ENCODE peak calls at places on chromosomes 16 and 17, in five cellular contexts. E is AG04449, L is WTC11, Q is kidney epithelial cell, C is cardiac muscle cell. P is an unnamed sample.

GRCh38 chr17:58335061-58335731 is 6.6 kb upstream of the TSPOAP1 start:
- DNase-seq in Q (no peak), E (no peak), L (peak), C (no peak), P (peak)

GRCh38 chr17:77491921-77492445 is 351.2 kb downstream of the SEC14L1 start:
- DNase-seq in E (no peak), Q (no peak), L (no peak), C (no peak), P (peak)

GRCh38 chr17:51733166-51733565 is 425.3 kb downstream of the CA10 start:
- DNase-seq in L (no peak), E (no peak), C (no peak), Q (no peak), P (no peak)

GRCh38 chr17:50691550-50692447 is 15.9 kb downstream of the ANKRD40 start:
- DNase-seq in L (no peak), Q (no peak), E (no peak), C (no peak), P (no peak)

GRCh38 chr17:5135726-5136579 is 20.1 kb downstream of the USP6 start:
- DNase-seq in L (no peak), Q (no peak), C (no peak), E (no peak), P (no peak)

GRCh38 chr17:82668024-82668630 is 19.9 kb upstream of the WDR45B start:
- DNase-seq in C (no peak), Q (no peak), E (no peak), L (no peak), P (no peak)

GRCh38 chr17:57899391-57899790 is 49.5 kb upstream of the MRPS23 start:
- DNase-seq in L (no peak), Q (no peak), C (no peak), E (no peak), P (no peak)

GRCh38 chr16:21704733-21705132 is 41.0 kb downstream of the OTOA start:
- DNase-seq in E (no peak), C (no peak), Q (no peak), L (no peak), P (no peak)

GRCh38 chr17:19534562-19535149 is 1.0 kb downstream of the SLC47A1 start:
- DNase-seq in C (no peak), E (no peak), L (no peak), Q (peak), P (no peak)

GRCh38 chr17:40854175-40854814 is 12.7 kb downstream of the KRT12 start:
- DNase-seq in E (peak), L (no peak), C (no peak), Q (peak), P (no peak)

GRCh38 chr17:71482625-71483024 is 638.2 kb upstream of the SOX9 start:
- DNase-seq in L (no peak), C (no peak), E (no peak), Q (no peak), P (no peak)

GRCh38 chr17:9905902-9906301 is 831 bp upstream of the RCVRN start:
- DNase-seq in Q (no peak), C (peak), L (peak), E (no peak), P (peak)

GRCh38 chr16:70258946-70259345 is 7.2 kb upstream of the EXOSC6 start:
- DNase-seq in Q (no peak), C (no peak), E (no peak), L (no peak), P (no peak)

GRCh38 chr17:47295037-47295873 is 28.5 kb upstream of the EFCAB13 start:
- DNase-seq in E (no peak), L (no peak), Q (no peak), C (no peak), P (no peak)

GRCh38 chr17:42253173-42253545 is 23.0 kb downstream of the STAT5B start:
- DNase-seq in C (no peak), L (no peak), E (no peak), Q (no peak), P (no peak)

GRCh38 chr17:42253601-42254000 is 22.6 kb downstream of the STAT5B start:
- DNase-seq in Q (no peak), L (no peak), C (no peak), E (no peak), P (no peak)

GRCh38 chr17:42252528-42253172 is 23.5 kb downstream of the STAT5B start:
- DNase-seq in C (no peak), L (no peak), Q (no peak), E (no peak), P (no peak)

GRCh38 chr17:42249681-42250446 is 26.3 kb downstream of the STAT5B start:
- DNase-seq in Q (no peak), L (no peak), C (no peak), E (no peak), P (no peak)

DNA sequence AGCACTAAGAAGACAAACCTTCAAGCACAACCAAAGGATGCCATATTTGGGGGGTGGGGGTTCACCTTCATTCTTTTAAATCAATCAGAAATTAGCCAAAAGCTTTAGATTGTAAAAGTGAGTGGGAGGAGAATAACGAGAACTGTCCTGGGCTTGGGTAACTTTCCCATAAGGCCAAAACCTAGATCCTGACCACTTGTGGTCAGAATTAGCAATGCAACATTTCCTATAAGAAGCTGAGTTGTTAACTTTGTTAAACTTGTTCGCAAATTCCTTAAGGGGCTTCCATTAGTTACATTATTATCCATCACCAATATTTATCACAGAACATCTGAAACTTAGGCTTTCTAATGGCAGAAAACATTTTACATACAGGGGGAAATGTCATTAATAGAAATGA is 25.1 kb downstream of the STAT5B start:
- DNase-seq in C (no peak), E (no peak), L (no peak), Q (no peak), P (no peak)
- TF ChIP-seq CTCF in C (peak), E (no peak), L (no peak), Q (no peak), P (peak)

DNA sequence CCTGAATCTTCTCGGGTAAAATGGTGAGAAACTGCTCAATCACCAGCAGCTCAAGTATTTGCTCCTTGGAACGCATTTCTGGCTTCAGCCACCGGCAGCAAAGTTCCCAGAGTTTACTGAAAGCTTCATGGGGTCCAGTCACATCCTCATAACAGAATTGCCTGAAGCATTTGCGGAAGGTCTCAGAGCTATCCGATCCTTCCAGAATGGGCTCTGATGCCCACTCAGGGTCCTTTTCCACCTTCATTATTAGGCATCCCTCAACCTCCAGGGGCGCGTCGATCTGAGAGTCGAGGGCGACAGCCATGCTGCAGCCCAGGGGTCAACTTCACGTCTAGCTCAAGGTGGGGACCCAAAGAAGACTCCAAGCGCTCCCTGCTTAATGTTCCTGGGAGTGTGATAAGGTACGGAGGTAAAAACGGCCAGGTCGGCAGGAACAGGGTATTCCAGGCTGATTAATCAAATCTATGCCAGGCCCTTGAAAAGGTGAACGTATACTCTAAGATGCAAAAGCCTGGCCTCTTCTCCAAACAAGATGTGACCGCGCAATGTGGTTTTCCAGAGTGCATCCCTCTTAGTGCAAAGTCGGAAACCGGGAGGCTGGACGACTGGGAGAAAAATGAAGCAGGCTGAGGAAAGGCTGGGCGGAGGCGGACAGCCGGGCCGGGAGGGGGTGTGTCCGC is 683 bp downstream of the ZKSCAN2 start:
- DNase-seq in Q (peak), L (peak), E (no peak), C (peak), P (no peak)
- TF ChIP-seq CTCF in Q (no peak), L (no peak), E (no peak), C (peak), P (no peak)

DNA sequence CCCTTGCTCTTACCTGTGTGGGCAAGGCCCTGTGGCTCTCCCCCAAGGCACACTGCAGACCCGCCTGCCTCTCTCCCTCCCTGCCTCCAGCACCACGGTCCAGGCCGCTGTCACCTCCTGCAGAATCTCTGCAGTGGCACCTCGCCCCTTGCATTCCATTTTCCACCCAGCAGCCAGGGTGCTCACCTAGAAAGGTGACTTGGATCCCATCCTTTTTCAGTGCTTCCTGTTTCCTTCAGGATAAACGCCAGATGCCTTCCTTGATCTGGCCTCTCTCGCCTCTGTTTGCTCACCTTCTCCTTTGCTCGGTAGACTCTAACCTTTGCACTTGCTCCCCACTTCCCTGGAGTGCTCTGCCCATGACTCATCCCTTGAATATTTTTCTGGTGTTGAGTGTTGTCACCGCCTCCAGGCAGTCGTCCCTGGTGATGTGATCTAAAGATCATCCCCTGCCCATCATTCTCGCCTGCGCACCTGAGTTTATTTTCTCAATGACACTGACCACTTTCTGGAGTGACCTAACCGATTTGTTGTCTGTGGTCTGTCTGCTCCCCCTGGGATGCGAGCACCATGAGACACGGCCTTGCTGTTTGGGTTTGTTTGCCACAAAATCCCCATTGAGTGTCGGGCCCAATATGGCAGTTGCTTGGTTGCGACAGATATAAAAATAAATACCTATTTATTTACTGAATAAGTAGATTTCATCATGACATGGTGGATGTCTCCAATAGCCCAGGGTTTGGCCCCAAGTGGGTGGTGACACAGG is 79.1 kb upstream of the LGALS9 start:
- DNase-seq in E (no peak), L (no peak), Q (no peak), C (no peak), P (no peak)
- TF ChIP-seq CTCF in E (no peak), L (no peak), Q (no peak), C (no peak), P (no peak)

DNA sequence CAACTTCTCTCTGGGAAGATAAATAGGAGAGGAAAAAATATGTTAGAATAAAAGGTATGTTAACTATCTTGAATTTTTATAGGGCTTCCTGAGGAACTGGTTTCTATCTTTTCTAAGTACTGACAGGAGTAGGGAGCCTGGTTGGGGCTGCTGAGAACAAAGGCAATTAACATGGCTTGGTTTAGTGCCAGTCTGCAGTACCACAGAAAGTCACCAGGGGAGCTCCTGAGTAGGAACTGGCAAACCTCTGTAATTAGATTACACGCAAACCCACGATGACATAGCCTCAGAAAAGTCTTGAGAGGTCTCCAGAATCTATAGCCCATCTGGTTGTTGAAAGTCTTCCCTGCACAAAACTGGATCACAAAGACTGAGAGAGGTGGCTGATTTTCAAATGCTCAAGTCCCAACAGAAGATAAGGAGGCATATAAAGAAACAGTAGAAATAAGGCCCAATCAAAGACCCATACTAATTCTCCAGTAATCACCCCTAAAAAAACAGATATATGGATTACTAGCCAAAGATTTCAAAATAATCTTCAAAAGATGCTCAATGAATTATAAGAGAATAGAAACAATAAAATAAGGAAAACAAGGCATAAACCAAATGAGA is 11.7 kb upstream of the CNTNAP4 start:
- DNase-seq in L (peak), Q (no peak), E (no peak), C (no peak), P (no peak)
- TF ChIP-seq CTCF in L (peak), Q (peak), E (peak), C (peak), P (no peak)

GRCh38 chr17:73341350-73342056 is 29.7 kb upstream of the CDC42EP4 start:
- DNase-seq in L (no peak), C (no peak), E (no peak), Q (no peak), P (no peak)

GRCh38 chr17:73343739-73344454 is 32.1 kb upstream of the CDC42EP4 start:
- DNase-seq in E (no peak), C (peak), Q (no peak), L (no peak), P (no peak)

GRCh38 chr17:73342057-73342522 is 30.3 kb upstream of the CDC42EP4 start:
- DNase-seq in C (peak), Q (peak), E (peak), L (peak), P (no peak)

GRCh38 chr17:73343168-73343634 is 31.4 kb upstream of the CDC42EP4 start:
- DNase-seq in E (peak), C (peak), Q (no peak), L (peak), P (no peak)

GRCh38 chr17:73342549-73343167 is 30.9 kb upstream of the CDC42EP4 start:
- DNase-seq in L (peak), C (no peak), E (no peak), Q (no peak), P (no peak)
- TF ChIP-seq CTCF in L (no peak), C (no peak), E (peak), Q (peak), P (no peak)

DNA sequence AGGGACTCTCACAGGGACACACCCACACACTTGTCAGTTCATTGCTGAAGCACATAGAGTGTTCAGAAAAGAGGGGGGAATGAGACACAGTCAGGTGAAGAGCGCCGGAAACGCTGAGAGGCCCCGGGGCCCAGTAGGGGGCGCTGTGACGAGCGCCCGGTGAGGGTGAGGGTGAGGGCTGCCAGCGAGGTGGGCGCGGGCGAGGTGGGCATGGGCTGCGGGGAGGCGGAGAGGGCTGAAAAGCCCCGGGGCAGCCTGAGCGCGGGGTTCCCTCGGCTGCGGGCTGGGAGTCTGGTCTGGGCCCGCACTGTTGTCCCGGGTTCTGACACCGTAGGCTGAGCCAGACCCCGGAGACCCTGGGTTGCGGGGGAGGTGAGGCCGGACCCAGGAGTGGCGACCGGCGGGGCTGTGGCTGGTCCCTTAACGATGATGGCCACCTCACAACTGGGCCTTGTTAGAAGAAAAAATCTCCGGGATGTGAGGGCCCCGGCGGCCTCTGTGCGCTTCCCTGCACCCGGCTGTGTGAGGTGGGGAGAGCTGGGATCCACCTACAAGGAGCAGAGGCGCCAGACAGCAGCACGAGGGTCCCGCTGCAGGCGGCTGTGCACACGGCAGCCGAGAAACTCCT is 91.4 kb downstream of the C16orf78 start:
- DNase-seq in C (peak), Q (no peak), L (peak), E (no peak), P (no peak)
- TF ChIP-seq CTCF in C (peak), Q (peak), L (peak), E (peak), P (peak)

GRCh38 chr16:19488213-19488640 is 33.7 kb downstream of the GDE1 start:
- DNase-seq in L (peak), C (no peak), E (no peak), Q (no peak), P (no peak)

GRCh38 chr16:19481291-19481690 is 40.6 kb downstream of the GDE1 start:
- DNase-seq in L (no peak), Q (no peak), E (no peak), C (no peak), P (no peak)

GRCh38 chr16:19481769-19482168 is 40.1 kb downstream of the GDE1 start:
- DNase-seq in E (no peak), Q (no peak), L (no peak), C (no peak), P (no peak)

GRCh38 chr16:19490619-19491018 is 31.3 kb downstream of the GDE1 start:
- DNase-seq in E (no peak), L (no peak), Q (no peak), C (no peak), P (no peak)

GRCh38 chr16:19486744-19487325 is 35.1 kb downstream of the GDE1 start:
- DNase-seq in C (no peak), E (no peak), L (no peak), Q (no peak), P (no peak)
- TF ChIP-seq CTCF in C (no peak), E (no peak), L (no peak), Q (no peak), P (no peak)

GRCh38 chr17:3635474-3636153 is 436 bp downstream of the SHPK start:
- DNase-seq in L (no peak), E (no peak), Q (no peak), C (no peak), P (no peak)
- TF ChIP-seq CTCF in L (no peak), E (no peak), Q (no peak), C (no peak), P (no peak)

GRCh38 chr16:65543781-65544740 is 422.2 kb upstream of the CDH11 start:
- DNase-seq in C (no peak), L (no peak), Q (no peak), E (no peak), P (no peak)

GRCh38 chr16:65547799-65548446 is 426.1 kb upstream of the CDH11 start:
- DNase-seq in C (peak), Q (peak), E (peak), L (no peak), P (no peak)

GRCh38 chr16:65546353-65546791 is 424.5 kb upstream of the CDH11 start:
- DNase-seq in E (no peak), Q (no peak), L (no peak), C (peak), P (no peak)

GRCh38 chr16:65548470-65548869 is 426.6 kb upstream of the CDH11 start:
- DNase-seq in E (no peak), L (peak), Q (no peak), C (no peak), P (no peak)
- TF ChIP-seq CTCF in E (peak), L (no peak), Q (no peak), C (peak), P (no peak)